ENCODE peak calls at places on chromosome 11, in four cellular contexts. V is HuH-7, B is AG09309, L is cardiac fibroblast. C is an unnamed sample.

GRCh38 chr11:72635931-72636330 is 38.3 kb downstream of the PDE2A start:
- DNase-seq in B (no peak), L (no peak), V (no peak), C (no peak)

GRCh38 chr11:115566185-115566765 is 62.1 kb upstream of the CADM1 start:
- DNase-seq in V (no peak), B (no peak), L (no peak), C (no peak)

GRCh38 chr11:96082002-96082899 is 158.3 kb upstream of the MTMR2 start:
- DNase-seq in B (no peak), L (peak), V (no peak), C (no peak)

GRCh38 chr11:104134760-104135159 is 29.2 kb downstream of the PDGFD start:
- DNase-seq in V (no peak), B (no peak), L (peak), C (peak)

GRCh38 chr11:45332486-45332934 is 46.4 kb upstream of the SYT13 start:
- DNase-seq in V (peak), B (no peak), L (peak), C (peak)

GRCh38 chr11:66312549-66313320 is 4.1 kb downstream of the CD248 start:
- DNase-seq in L (peak), V (peak), B (peak), C (peak)

GRCh38 chr11:76648929-76649328 is 21.6 kb downstream of the LRRC32 start:
- DNase-seq in B (no peak), V (no peak), L (no peak), C (no peak)

GRCh38 chr11:117221775-117222517 is 9.9 kb downstream of the PCSK7 start:
- DNase-seq in V (no peak), L (peak), B (no peak), C (no peak)

GRCh38 chr11:85115798-85116197 is 511.3 kb downstream of the DLG2 start:
- DNase-seq in V (no peak), B (no peak), L (peak), C (no peak)

GRCh38 chr11:58958500-58958899 is 19.2 kb downstream of the GLYATL1 start:
- DNase-seq in B (no peak), V (peak), L (peak), C (no peak)

GRCh38 chr11:62603072-62603408 is 1.4 kb upstream of the MTA2 start:
- DNase-seq in V (no peak), L (no peak), B (no peak), C (no peak)

GRCh38 chr11:8229299-8230177 is 34.1 kb downstream of the LMO1 start:
- DNase-seq in L (peak), V (no peak), B (no peak), C (no peak)

GRCh38 chr11:3808846-3809623 is 675 bp downstream of the PGAP2 start:
- DNase-seq in B (no peak), L (peak), V (peak), C (peak)

GRCh38 chr11:94793002-94793401 is 24.8 kb downstream of the AMOTL1 start:
- DNase-seq in V (no peak), B (no peak), L (peak), C (peak)

GRCh38 chr11:69791266-69791665 is 16.1 kb upstream of the FGF4 start:
- DNase-seq in L (peak), B (no peak), V (no peak), C (peak)

GRCh38 chr11:135069043-135069442 is 657.0 kb upstream of the B3GAT1 start:
- DNase-seq in B (no peak), V (no peak), L (no peak), C (no peak)